ENCODE peak calls at places on chromosomes 1 and 21, in four cellular contexts. F is brain microvascular endothelial cell, I is H7, B is neural progenitor cell. C is an unnamed sample.

GRCh38 chr1:115641762-115642167 is at the start of gene VANGL1:
- DNase-seq in F (peak), I (peak), B (peak), C (peak)

GRCh38 chr1:175129997-175130648 is 62.5 kb downstream of the KIAA0040 start:
- DNase-seq in F (peak), I (peak), B (peak), C (peak)

GRCh38 chr21:41411449-41412089 is 14.5 kb upstream of the MX1 start:
- DNase-seq in F (no peak), I (no peak), B (no peak), C (no peak)

GRCh38 chr1:201245082-201245481 is 38.2 kb upstream of the PKP1 start:
- DNase-seq in F (no peak), I (no peak), B (no peak), C (no peak)

GRCh38 chr1:11342677-11343076 is 69.7 kb downstream of the UBIAD1 start:
- DNase-seq in F (no peak), I (peak), B (peak), C (no peak)

GRCh38 chr1:182637769-182638168 is 33.6 kb upstream of the RGS16 start:
- DNase-seq in F (no peak), I (no peak), B (no peak), C (no peak)

GRCh38 chr1:9004031-9004730 is 22.0 kb downstream of the SLC2A7 start:
- DNase-seq in F (no peak), I (no peak), B (no peak), C (no peak)

GRCh38 chr1:40646385-40646784 is 19.1 kb downstream of the RIMS3 start:
- DNase-seq in F (peak), I (no peak), B (no peak), C (peak)

GRCh38 chr1:76666499-76666898 is 200.8 kb upstream of the ST6GALNAC5 start:
- DNase-seq in F (no peak), I (no peak), B (no peak), C (no peak)

GRCh38 chr1:40944326-40944725 is 35.2 kb upstream of the CTPS1 start:
- DNase-seq in F (peak), I (no peak), B (no peak), C (peak)

GRCh38 chr1:85615536-85615935 is 35.0 kb downstream of the CCN1 start:
- DNase-seq in F (no peak), I (no peak), B (no peak), C (peak)

GRCh38 chr1:85611856-85612255 is 31.3 kb downstream of the CCN1 start:
- DNase-seq in F (peak), I (no peak), B (peak), C (peak)

GRCh38 chr1:85609976-85610375 is 29.4 kb downstream of the CCN1 start:
- DNase-seq in F (no peak), I (no peak), B (no peak), C (no peak)

GRCh38 chr1:85611390-85611789 is 30.8 kb downstream of the CCN1 start:
- DNase-seq in F (peak), I (no peak), B (no peak), C (peak)

GRCh38 chr1:85612704-85613361 is 32.3 kb downstream of the CCN1 start:
- DNase-seq in F (peak), I (peak), B (peak), C (peak)
- H3K4me3 ChIP-seq in F (no peak), I (no peak), B (no peak), C (peak)

DNA sequence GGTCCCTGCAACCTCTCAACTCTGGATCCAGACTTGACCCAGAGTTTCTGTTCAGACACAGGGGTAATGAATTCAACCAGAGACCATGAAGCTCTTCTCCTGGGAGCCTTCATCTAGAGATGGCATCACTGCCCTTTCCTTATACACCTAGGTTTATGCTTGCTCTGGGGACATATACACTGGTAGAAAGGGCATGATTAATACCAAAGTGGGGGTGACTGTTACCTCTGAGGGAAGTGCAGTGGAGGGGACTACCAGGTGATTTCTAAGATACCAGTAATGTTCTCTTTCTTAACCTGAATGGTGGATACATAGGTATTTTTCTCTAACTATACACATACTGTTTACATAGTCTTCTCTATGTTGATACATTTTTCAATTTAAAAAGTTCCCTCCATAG is 48.4 kb downstream of the JAK1 start:
- DNase-seq in F (no peak), I (no peak), B (no peak), C (no peak)
- H3K4me3 ChIP-seq in F (no peak), I (no peak), B (no peak), C (peak)

GRCh38 chr1:16066245-16066644 is 7.2 kb downstream of the FAM131C start:
- DNase-seq in F (no peak), I (no peak), B (no peak), C (no peak)

GRCh38 chr1:16065197-16065576 is 8.3 kb downstream of the FAM131C start:
- DNase-seq in F (no peak), I (peak), B (peak), C (no peak)

GRCh38 chr1:16067933-16068332 is 5.5 kb downstream of the FAM131C start:
- DNase-seq in F (no peak), I (no peak), B (no peak), C (no peak)

GRCh38 chr1:16068356-16069270 is 4.8 kb downstream of the FAM131C start:
- DNase-seq in F (no peak), I (no peak), B (no peak), C (peak)

GRCh38 chr1:16067127-16067768 is 6.2 kb downstream of the FAM131C start:
- DNase-seq in F (no peak), I (peak), B (peak), C (no peak)
- H3K4me3 ChIP-seq in F (no peak), I (no peak), B (no peak), C (no peak)

DNA sequence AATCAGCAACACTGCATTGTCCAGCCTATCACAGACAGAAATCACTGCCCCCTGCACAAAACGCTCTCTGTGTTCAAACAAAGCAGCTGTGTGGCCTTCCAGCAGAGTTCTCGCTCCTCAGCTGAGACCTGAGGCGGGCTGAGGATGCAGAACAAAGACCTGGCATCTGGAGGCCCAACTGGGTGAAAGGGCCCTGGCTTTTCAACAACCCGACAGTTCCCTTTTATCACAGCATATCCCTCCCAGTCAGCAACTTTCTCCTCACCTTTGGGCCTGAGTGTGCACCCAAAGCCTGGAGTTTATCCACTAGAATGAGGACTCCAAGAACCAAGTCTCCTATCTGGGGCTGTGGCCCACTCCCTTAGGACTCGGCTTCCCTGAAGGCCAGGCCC is 42.6 kb upstream of the A3GALT2 start:
- DNase-seq in F (no peak), I (no peak), B (peak), C (no peak)
- H3K4me3 ChIP-seq in F (no peak), I (no peak), B (peak), C (no peak)

DNA sequence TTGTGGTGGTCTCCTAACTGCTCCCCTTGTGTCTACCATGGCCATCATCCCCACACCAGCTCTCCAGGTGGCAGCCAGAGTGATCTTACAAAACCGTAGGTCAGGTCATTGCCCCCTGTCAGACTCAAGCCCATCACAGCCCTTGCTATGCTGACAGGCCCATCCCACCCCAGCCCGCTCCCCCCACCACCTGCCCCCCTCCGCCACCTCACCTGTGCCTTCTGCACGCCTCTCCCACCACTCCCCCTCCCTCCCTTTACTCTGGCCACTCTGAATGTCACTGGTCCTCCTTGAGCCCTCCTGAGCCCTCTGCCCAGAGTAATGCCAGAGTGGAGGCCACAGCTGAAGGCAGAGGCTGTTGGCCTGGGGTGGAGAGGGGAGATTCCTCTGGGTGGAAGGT is 28.5 kb downstream of the TEX35 start:
- DNase-seq in F (no peak), I (peak), B (no peak), C (no peak)
- H3K4me3 ChIP-seq in F (no peak), I (peak), B (peak), C (peak)

GRCh38 chr1:185158806-185159205 is 1.8 kb downstream of the SWT1 start:
- DNase-seq in F (no peak), I (no peak), B (no peak), C (no peak)
- H3K4me3 ChIP-seq in F (no peak), I (no peak), B (no peak), C (no peak)

GRCh38 chr21:31875424-31876097 is 2.7 kb downstream of the HUNK start:
- DNase-seq in F (no peak), I (no peak), B (no peak), C (no peak)
- H3K4me3 ChIP-seq in F (no peak), I (no peak), B (peak), C (peak)

C was measured in adipocyte.